ENCODE peak calls at places on chromosomes 11 and 22, in nine cellular contexts. O is A549, U is ovary, J is K562, F is sigmoid colon, G is IMR-90, D is stomach, S is HCT116, E is body of pancreas. M is an unnamed sample.

GRCh38 chr11:65580031-65580692 is 4.3 kb downstream of the EHBP1L1 start:
- DNase-seq in U (no peak), J (no peak), S (no peak), F (no peak), E (no peak), G (no peak), D (no peak), O (no peak), M (no peak)

GRCh38 chr22:26648011-26648497 is 9.3 kb upstream of the MIAT start:
- DNase-seq in D (no peak), S (no peak), J (no peak), U (no peak), O (no peak), G (no peak), F (no peak), E (no peak), M (no peak)

GRCh38 chr11:116461789-116462188 is 311.0 kb downstream of the BUD13 start:
- DNase-seq in E (no peak), O (no peak), S (no peak), J (no peak), D (no peak), U (no peak), G (no peak), F (no peak), M (no peak)

GRCh38 chr22:28282346-28282745 is 363.3 kb upstream of the PITPNB start:
- DNase-seq in O (no peak), J (no peak), E (no peak), U (no peak), D (no peak), G (peak; percentile 67), S (no peak), F (no peak), M (no peak)

GRCh38 chr11:69472766-69473519 is 8.5 kb upstream of the LINC01488 start:
- DNase-seq in S (no peak), O (no peak), F (no peak), G (no peak), J (no peak), D (no peak), E (no peak), U (no peak), M (no peak)

GRCh38 chr11:27392715-27393114 is 29.7 kb upstream of the CCDC34 start:
- DNase-seq in D (no peak), S (no peak), O (peak; percentile 46), J (peak; percentile 38), F (no peak), E (no peak), U (no peak), G (peak; percentile 90), M (no peak)

GRCh38 chr11:96324912-96325311 is 18.1 kb downstream of the MAML2 start:
- DNase-seq in O (no peak), S (peak; percentile 16), J (no peak), E (no peak), D (no peak), G (peak; percentile 83), F (no peak), U (no peak), M (no peak)

GRCh38 chr11:126354631-126355323 is 709 bp upstream of the ST3GAL4 start:
- DNase-seq in U (no peak), F (peak; percentile 53), G (no peak), D (no peak), O (no peak), J (peak; percentile 23), E (no peak), S (no peak), M (no peak)

GRCh38 chr11:44564653-44565007 is 833 bp upstream of the CD82 start:
- DNase-seq in O (no peak), E (peak; percentile 89), F (peak; percentile 94), U (peak; percentile 86), D (peak; percentile 85), G (peak; percentile 84), S (no peak), J (peak; percentile 30), M (peak; percentile 88)

GRCh38 chr11:107044503-107044902 is 26.2 kb upstream of the GUCY1A2 start:
- DNase-seq in J (no peak), E (no peak), U (no peak), O (no peak), G (no peak), D (no peak), F (no peak), S (no peak), M (no peak)

GRCh38 chr11:34787348-34787747 is 128.8 kb downstream of the APIP start:
- DNase-seq in U (no peak), S (no peak), D (no peak), O (no peak), J (no peak), E (no peak), F (no peak), G (peak; percentile 32), M (no peak)

GRCh38 chr11:125202362-125202880 is 37.9 kb downstream of the PKNOX2 start:
- DNase-seq in S (no peak), J (no peak), D (no peak), G (no peak), F (no peak), O (no peak), E (no peak), U (no peak), M (no peak)

GRCh38 chr22:26634189-26634588 is 12.4 kb downstream of the CRYBA4 start:
- DNase-seq in D (no peak), G (no peak), O (no peak), E (no peak), F (no peak), S (no peak), J (no peak), U (no peak), M (no peak)

GRCh38 chr11:94150704-94151103 is 22.1 kb downstream of the PANX1 start:
- DNase-seq in E (no peak), D (no peak), J (no peak), U (no peak), F (no peak), G (no peak), S (no peak), O (no peak), M (no peak)

GRCh38 chr11:19027829-19028595 is 32.5 kb downstream of the MRGPRX2 start:
- DNase-seq in U (no peak), D (no peak), S (peak; percentile 43), F (no peak), E (peak; percentile 58), J (no peak), O (peak; percentile 59), G (peak; percentile 55), M (no peak)

GRCh38 chr11:124886978-124887666 is 10.5 kb downstream of the ROBO4 start:
- DNase-seq in D (no peak), O (no peak), J (no peak), F (peak; percentile 57), G (no peak), U (no peak), E (no peak), S (no peak), M (no peak)

GRCh38 chr22:44074286-44074984 is 50.3 kb downstream of the PARVB start:
- DNase-seq in J (no peak), F (no peak), E (no peak), D (no peak), S (no peak), O (no peak), G (no peak), U (no peak), M (no peak)

GRCh38 chr11:102287963-102288744 is 29.1 kb upstream of the BIRC3 start:
- DNase-seq in D (peak; percentile 45), G (peak; percentile 82), F (no peak), U (peak; percentile 51), S (peak; percentile 69), J (peak; percentile 56), O (peak; percentile 80), E (peak; percentile 71), M (no peak)

GRCh38 chr22:48944756-48945620 is 882.7 kb downstream of the BRD1 start:
- DNase-seq in J (no peak), S (no peak), E (no peak), U (no peak), G (no peak), O (no peak), F (peak; percentile 50), D (peak; percentile 15), M (peak; percentile 32)

GRCh38 chr11:69819541-69820070 is 390 bp upstream of the FGF3 start:
- DNase-seq in D (no peak), U (no peak), O (peak; percentile 44), E (no peak), J (no peak), G (no peak), F (no peak), S (no peak), M (no peak)

GRCh38 chr11:61826930-61827572 is 1.0 kb upstream of the FADS2 start:
- DNase-seq in E (peak; percentile 34), D (no peak), F (no peak), G (no peak), S (no peak), J (no peak), U (no peak), O (no peak), M (peak; percentile 34)
- H3K27ac ChIP-seq in E (peak overlapping the region; percentile 75), D (peak overlapping the region; percentile 69), F (peak overlapping the region; percentile 86), G (peak overlapping the region; percentile 50), S (no peak overlapping the region), J (no peak overlapping the region), U (peak overlapping the region; percentile 59), O (peak overlapping the region; percentile 96), M (peak overlapping the region; percentile 64)

GRCh38 chr11:28657378-28658030 is 549.3 kb downstream of the METTL15 start:
- DNase-seq in E (no peak), D (no peak), O (no peak), U (no peak), G (peak; percentile 69), F (no peak), S (no peak), J (no peak), M (no peak)
- H3K4me1 ChIP-seq in E (peaks cover 8% of the 10 kb centered on the region), D (no peaks in the 10 kb centered on the region), O (peaks cover 28% of the 10 kb centered on the region), U (no peaks in the 10 kb centered on the region), G (peaks cover 14% of the 10 kb centered on the region), F (no peaks in the 10 kb centered on the region), S (peaks cover 14% of the 10 kb centered on the region), J (no peaks in the 10 kb centered on the region), M (no peaks in the 10 kb centered on the region)

DNA sequence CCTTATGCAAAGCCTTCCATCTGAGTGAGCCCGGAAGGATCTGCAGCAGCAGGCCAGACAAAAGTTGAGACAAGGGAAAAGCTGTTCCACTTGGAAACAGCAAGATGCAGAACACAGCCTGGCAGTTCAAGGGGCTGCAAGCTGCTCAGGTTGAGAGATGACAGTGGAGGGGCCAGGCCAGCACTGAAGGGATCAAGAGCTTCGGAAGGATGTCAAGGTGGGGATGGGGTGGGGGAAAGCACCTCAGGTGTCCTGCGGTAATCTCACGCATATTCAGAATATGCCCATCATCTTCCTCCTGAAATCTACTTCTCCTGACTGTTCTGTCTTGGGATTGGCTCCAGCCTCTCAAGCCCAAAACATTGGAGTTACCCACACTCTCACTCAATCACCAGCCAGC is 35.7 kb downstream of the GAB4 start:
- DNase-seq in O (no peak), S (no peak), G (no peak), F (no peak), J (no peak), D (peak; percentile 10), E (no peak), U (no peak), M (no peak)
- TF ChIP-seq POLR2A in O (no peak), S (no peak), G (no peak), F (no peak), J (no peak), D (no peak), E (no peak), U (no peak), M (no peak)

DNA sequence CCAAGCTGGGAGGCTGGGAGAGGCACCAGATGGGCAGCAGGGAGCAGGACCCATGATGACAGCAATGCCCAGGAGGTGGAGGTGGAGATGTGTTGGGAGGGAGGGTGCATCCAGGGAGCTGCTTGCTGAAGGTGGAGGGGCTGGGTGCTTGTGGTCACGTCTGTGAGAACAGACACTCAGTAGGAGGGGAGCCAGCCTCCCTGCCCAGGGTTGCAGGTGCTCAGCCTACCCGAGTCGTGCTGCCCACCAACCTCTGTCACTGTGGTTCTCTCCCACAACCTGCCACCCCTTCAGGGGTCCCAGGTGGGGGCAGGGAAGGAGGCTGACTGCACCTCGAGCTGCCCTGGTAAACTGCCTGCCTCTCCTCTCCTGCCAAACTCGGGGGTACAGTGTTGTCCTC is 5.5 kb downstream of the PRDX5 start:
- DNase-seq in S (no peak), G (no peak), F (no peak), D (no peak), E (no peak), J (no peak), O (no peak), U (no peak), M (no peak)
- H3K27ac ChIP-seq in S (no peak overlapping the region), G (no peak overlapping the region), F (no peak overlapping the region), D (no peak overlapping the region), E (no peak overlapping the region), J (no peak overlapping the region), O (no peak overlapping the region), U (no peak overlapping the region), M (no peak overlapping the region)